ENCODE peak calls at places on chromosomes 5 and 9, in eight cellular contexts. T is AG09309; B is neuronal stem cell; I is KG1; M is B cell; H is CD4-positive, alpha-beta T cell; G is T-helper 9 cell; C is WTC11. U is an unnamed sample.

GRCh38 chr9:21385131-21385665 is at the start of gene IFNA2:
- DNase-seq in T (no peak), B (no peak), I (no peak), M (peak), H (no peak), G (no peak), C (no peak), U (no peak)

GRCh38 chr5:179310439-179311090 is 34.7 kb downstream of the ADAMTS2 start:
- DNase-seq in T (no peak), B (no peak), I (no peak), M (no peak), H (no peak), G (no peak), C (peak), U (no peak)

GRCh38 chr9:134065720-134066419 is 2.0 kb downstream of the BRD3 start:
- DNase-seq in T (peak), B (no peak), I (peak), M (peak), H (peak), G (peak), C (no peak), U (no peak)

GRCh38 chr5:36177715-36178556 is 26.0 kb downstream of the SKP2 start:
- DNase-seq in T (no peak), B (peak), I (no peak), M (no peak), H (no peak), G (no peak), C (no peak), U (peak)

GRCh38 chr9:136646827-136647711 is 15.6 kb upstream of the EGFL7 start:
- DNase-seq in T (no peak), B (no peak), I (no peak), M (no peak), H (no peak), G (no peak), C (no peak), U (no peak)

GRCh38 chr5:150211156-150212030 is 21.5 kb downstream of the SLC6A7 start:
- DNase-seq in T (no peak), B (no peak), I (no peak), M (no peak), H (no peak), G (no peak), C (peak), U (no peak)

GRCh38 chr5:40689442-40689841 is 9.7 kb downstream of the PTGER4 start:
- DNase-seq in T (peak), B (no peak), I (no peak), M (no peak), H (no peak), G (no peak), C (no peak), U (peak)

GRCh38 chr5:158861366-158861765 is 238.3 kb downstream of the EBF1 start:
- DNase-seq in T (no peak), B (no peak), I (no peak), M (no peak), H (no peak), G (no peak), C (no peak), U (no peak)

GRCh38 chr5:153831976-153832375 is 206.7 kb downstream of the FAM114A2 start:
- DNase-seq in T (no peak), B (no peak), I (no peak), M (peak), H (no peak), G (no peak), C (no peak), U (no peak)

GRCh38 chr9:128927731-128928411 is 7.1 kb downstream of the PHYHD1 start:
- DNase-seq in T (no peak), B (peak), I (no peak), M (peak), H (peak), G (peak), C (peak), U (no peak)

GRCh38 chr9:91417602-91418218 is 5.9 kb downstream of the NFIL3 start:
- DNase-seq in T (no peak), B (no peak), I (no peak), M (no peak), H (no peak), G (no peak), C (no peak), U (no peak)

GRCh38 chr5:14202462-14202861 is 59.3 kb downstream of the TRIO start:
- DNase-seq in T (no peak), B (no peak), I (peak), M (peak), H (no peak), G (no peak), C (no peak), U (no peak)

GRCh38 chr5:128538249-128539037 is 398 bp upstream of the FBN2 start:
- DNase-seq in T (peak), B (peak), I (peak), M (no peak), H (no peak), G (no peak), C (peak), U (no peak)

GRCh38 chr9:87753313-87753712 is 27.4 kb downstream of the CTSL start:
- DNase-seq in T (no peak), B (no peak), I (no peak), M (no peak), H (no peak), G (no peak), C (no peak), U (no peak)

GRCh38 chr5:131514316-131515275 is 120.4 kb downstream of the RAPGEF6 start:
- DNase-seq in T (no peak), B (no peak), I (no peak), M (peak), H (no peak), G (no peak), C (no peak), U (no peak)

GRCh38 chr9:90333226-90333625 is 309.4 kb downstream of the DIRAS2 start:
- DNase-seq in T (no peak), B (no peak), I (no peak), M (no peak), H (no peak), G (no peak), C (no peak), U (no peak)

GRCh38 chr5:115100556-115100955 is 69.2 kb downstream of the TRIM36 start:
- DNase-seq in T (no peak), B (no peak), I (no peak), M (no peak), H (no peak), G (no peak), C (no peak), U (no peak)

GRCh38 chr9:121781701-121782464 is 130.4 kb downstream of the DAB2IP start:
- DNase-seq in T (no peak), B (no peak), I (no peak), M (no peak), H (no peak), G (no peak), C (no peak), U (no peak)

GRCh38 chr5:16857635-16858034 is 78.5 kb downstream of the MYO10 start:
- DNase-seq in T (no peak), B (no peak), I (no peak), M (no peak), H (no peak), G (no peak), C (no peak), U (no peak)

GRCh38 chr5:84382363-84383295 is 2.1 kb downstream of the EDIL3 start:
- DNase-seq in T (no peak), B (peak), I (peak), M (no peak), H (no peak), G (no peak), C (peak), U (no peak)

GRCh38 chr5:137753227-137753985 is 757 bp downstream of the HNRNPA0 start:
- DNase-seq in T (no peak), B (peak), I (no peak), M (peak), H (peak), G (peak), C (peak), U (no peak)

GRCh38 chr5:135497971-135498661 is 37.6 kb downstream of the NEUROG1 start:
- DNase-seq in T (no peak), B (no peak), I (no peak), M (no peak), H (no peak), G (no peak), C (no peak), U (no peak)

GRCh38 chr5:3346111-3346820 is 249.4 kb upstream of the IRX1 start:
- DNase-seq in T (no peak), B (no peak), I (no peak), M (no peak), H (no peak), G (no peak), C (no peak), U (no peak)

GRCh38 chr9:137046094-137046787 is at the start of gene NPDC1:
- DNase-seq in T (no peak), B (peak), I (peak), M (peak), H (peak), G (peak), C (peak), U (no peak)

GRCh38 chr5:67515020-67515689 is 318.6 kb upstream of the CD180 start:
- DNase-seq in T (no peak), B (no peak), I (no peak), M (no peak), H (peak), G (no peak), C (no peak), U (no peak)

GRCh38 chr9:128108784-128109709 is 18.5 kb downstream of the PTGES2 start:
- DNase-seq in T (no peak), B (no peak), I (no peak), M (no peak), H (no peak), G (no peak), C (peak), U (no peak)

GRCh38 chr9:34907044-34907443 is 51.0 kb upstream of the PHF24 start:
- DNase-seq in T (no peak), B (no peak), I (no peak), M (no peak), H (no peak), G (no peak), C (no peak), U (no peak)

GRCh38 chr5:117103703-117104102 is 529.1 kb upstream of the SEMA6A start:
- DNase-seq in T (no peak), B (peak), I (no peak), M (no peak), H (no peak), G (no peak), C (no peak), U (no peak)

GRCh38 chr5:123422433-123423277 is 548 bp downstream of the CEP120 start:
- DNase-seq in T (no peak), B (peak), I (no peak), M (peak), H (peak), G (no peak), C (no peak), U (no peak)

GRCh38 chr9:86987900-86988299 is 40.6 kb upstream of the GAS1 start:
- DNase-seq in T (no peak), B (no peak), I (no peak), M (no peak), H (no peak), G (no peak), C (no peak), U (no peak)

GRCh38 chr9:96006961-96007360 is 131.5 kb downstream of the ERCC6L2 start:
- DNase-seq in T (peak), B (no peak), I (no peak), M (no peak), H (no peak), G (no peak), C (no peak), U (peak)

GRCh38 chr9:137303031-137303892 is 1.2 kb upstream of the NRARP start:
- DNase-seq in T (no peak), B (no peak), I (no peak), M (no peak), H (no peak), G (no peak), C (no peak), U (no peak)

GRCh38 chr5:168302785-168303184 is 11.3 kb downstream of the WWC1 start:
- DNase-seq in T (no peak), B (no peak), I (no peak), M (no peak), H (no peak), G (no peak), C (no peak), U (no peak)

GRCh38 chr5:157542282-157542966 is 33.2 kb downstream of the ADAM19 start:
- DNase-seq in T (no peak), B (no peak), I (no peak), M (no peak), H (no peak), G (no peak), C (no peak), U (no peak)

GRCh38 chr5:9924614-9925013 is 294.5 kb upstream of the TAS2R1 start:
- DNase-seq in T (peak), B (no peak), I (no peak), M (no peak), H (no peak), G (no peak), C (no peak), U (peak)

GRCh38 chr9:14383296-14383695 is 69.4 kb upstream of the NFIB start:
- DNase-seq in T (no peak), B (no peak), I (no peak), M (no peak), H (no peak), G (no peak), C (no peak), U (no peak)

U was measured in kidney epithelial cell.